ENCODE peak calls at places on chromosomes 1 and 21, in nine cellular contexts. W, N, A, S, U, D, O, K and F are unnamed samples. For H3K9me3, the result is how much of the 10 kb centered on the place peaks cover.

GRCh38 chr1:6246497-6247295 is 2.7 kb downstream of the HES3 start:
- DNase-seq in D (peak), O (peak), N (peak), W (peak), U (peak), K (peak), S (peak), A (peak), F (peak)

GRCh38 chr1:156749429-156750118 is 1.9 kb downstream of the HDGF start:
- DNase-seq in A (no peak), K (no peak), W (peak), S (peak), O (peak), N (no peak), D (no peak), U (no peak), F (no peak)

GRCh38 chr1:80375662-80376061 is 1369.1 kb upstream of the ADGRL4 start:
- DNase-seq in A (no peak), D (no peak), N (no peak), U (no peak), O (no peak), K (no peak), S (no peak), W (no peak), F (no peak)

GRCh38 chr21:31909772-31910470 is 37.1 kb downstream of the HUNK start:
- DNase-seq in S (no peak), A (no peak), K (peak), O (no peak), N (no peak), U (no peak), D (no peak), W (no peak), F (no peak)

GRCh38 chr1:92168657-92169056 is 49.1 kb upstream of the C1orf146 start:
- DNase-seq in K (no peak), S (no peak), W (no peak), A (no peak), N (no peak), O (no peak), D (no peak), U (no peak), F (no peak)

GRCh38 chr1:231353086-231353485 is 15.0 kb downstream of the SPRTN start:
- DNase-seq in O (no peak), A (no peak), S (no peak), K (no peak), N (no peak), W (no peak), D (no peak), U (no peak), F (no peak)

GRCh38 chr1:26089125-26089524 is 21.7 kb upstream of the TRIM63 start:
- DNase-seq in N (no peak), D (no peak), S (no peak), O (no peak), U (no peak), W (no peak), A (no peak), K (no peak), F (no peak)

GRCh38 chr1:41578712-41579335 is 94.3 kb upstream of the EDN2 start:
- DNase-seq in N (no peak), S (peak), A (no peak), U (no peak), O (no peak), W (peak), D (no peak), K (peak), F (no peak)

GRCh38 chr1:39671793-39672550 is at the start of gene NT5C1A:
- DNase-seq in K (peak), A (no peak), W (peak), N (no peak), D (peak), O (no peak), U (peak), S (peak), F (peak)

GRCh38 chr1:156876281-156876680 is 15.6 kb downstream of the NTRK1 start:
- DNase-seq in K (no peak), W (peak), D (no peak), S (no peak), N (no peak), U (no peak), A (no peak), O (no peak), F (no peak)

GRCh38 chr21:44910229-44911065 is 10.3 kb downstream of the ITGB2 start:
- DNase-seq in O (no peak), K (no peak), D (no peak), U (no peak), W (no peak), S (no peak), N (no peak), A (no peak), F (no peak)

GRCh38 chr1:90509225-90510048 is 207.7 kb downstream of the BARHL2 start:
- DNase-seq in K (no peak), N (no peak), U (no peak), D (no peak), S (no peak), A (no peak), O (no peak), W (no peak), F (no peak)

GRCh38 chr1:56291374-56291841 is 288.0 kb downstream of the PLPP3 start:
- DNase-seq in A (no peak), W (peak), N (peak), U (no peak), S (peak), K (no peak), O (no peak), D (peak), F (peak)

GRCh38 chr1:62311473-62311943 is 7.7 kb downstream of the KANK4 start:
- DNase-seq in U (no peak), K (no peak), W (peak), S (no peak), D (no peak), A (no peak), O (no peak), N (no peak), F (no peak)

GRCh38 chr1:80427886-80428285 is 1372.8 kb upstream of the ADGRL2 start:
- DNase-seq in U (no peak), N (no peak), A (no peak), S (peak), D (no peak), W (no peak), K (no peak), O (no peak), F (no peak)

GRCh38 chr1:78651247-78651646 is 1.6 kb downstream of the IFI44 start:
- DNase-seq in A (no peak), O (no peak), S (peak), K (no peak), U (no peak), W (no peak), N (no peak), D (no peak), F (no peak)

DNA sequence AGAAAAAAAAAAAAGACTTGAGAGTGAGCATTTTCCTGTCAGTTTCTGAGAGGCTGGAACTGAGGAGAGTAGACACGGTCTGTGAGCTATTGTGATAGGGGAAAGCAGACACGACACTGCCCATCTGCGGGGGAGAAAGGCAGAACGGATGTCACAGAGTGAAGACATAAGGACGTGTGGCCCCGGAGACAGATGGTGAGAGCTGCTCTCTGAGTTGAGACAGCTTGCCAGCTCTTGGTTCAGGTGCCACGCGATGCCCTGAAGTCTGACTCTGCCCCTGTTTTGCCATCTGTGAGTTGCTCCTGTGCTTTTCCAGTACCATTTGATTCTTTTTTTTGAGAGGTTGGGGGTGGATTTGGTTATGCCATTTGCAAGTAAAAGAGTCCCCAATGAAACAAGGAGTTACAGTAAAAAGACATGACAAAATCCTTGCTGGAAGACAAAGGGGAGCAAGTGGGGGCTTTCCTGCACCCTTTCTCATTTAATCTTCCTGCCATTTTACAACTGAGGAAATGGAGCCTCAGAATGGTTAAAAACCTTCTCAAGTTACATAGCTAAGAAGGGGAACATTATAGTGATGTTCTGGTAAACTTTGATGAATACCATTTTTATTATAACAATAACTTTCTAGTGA is 128.9 kb upstream of the DNAH14 start:
- DNase-seq in U (no peak), N (no peak), D (no peak), O (no peak), A (no peak), W (no peak), S (no peak), K (no peak), F (no peak)
- H3K4me3 ChIP-seq in U (no peak), N (no peak), D (no peak), O (no peak), A (no peak), W (no peak), S (no peak), K (no peak), F (no peak)

DNA sequence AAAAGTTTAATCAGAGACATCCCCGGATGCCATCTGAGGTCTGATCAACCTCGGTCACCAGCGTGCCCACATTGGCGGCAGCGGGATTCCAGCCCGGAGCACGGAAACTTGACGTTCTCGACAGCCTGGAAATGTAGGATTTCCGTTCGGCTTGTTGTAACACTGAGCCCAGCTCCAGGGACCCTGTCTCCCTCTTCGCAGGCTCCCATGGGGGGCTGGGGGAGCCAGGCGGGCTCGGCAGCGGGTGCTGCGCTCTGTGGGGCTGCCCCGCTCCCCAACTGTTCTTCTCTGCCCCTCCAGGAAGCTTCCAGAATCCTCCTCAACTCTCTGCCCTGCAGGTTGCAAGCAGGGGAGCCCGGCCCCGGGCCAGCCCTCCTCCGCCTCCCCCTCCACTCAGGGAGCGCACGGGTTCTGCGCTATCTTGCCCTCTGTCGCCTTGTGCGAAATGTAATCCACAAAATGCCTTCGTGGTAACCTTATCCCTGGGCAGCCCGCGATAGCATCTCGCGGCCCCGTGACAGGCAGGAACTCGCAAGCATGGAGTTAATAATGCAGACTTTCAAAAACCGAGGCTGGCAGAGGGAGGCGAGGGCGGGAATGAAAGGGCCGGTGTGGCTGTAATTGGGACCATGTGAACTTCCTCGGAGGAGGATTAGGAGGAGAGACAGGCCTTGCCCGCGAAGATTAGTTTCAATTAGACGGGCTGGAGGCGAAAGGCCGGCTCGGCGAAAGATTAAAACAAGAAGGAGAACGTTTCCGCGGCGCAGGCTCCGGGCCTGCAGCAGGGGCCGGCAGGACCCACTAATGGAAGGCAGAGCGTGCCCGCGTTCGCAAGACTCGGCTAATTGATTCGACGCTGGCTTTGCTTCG is 53.9 kb upstream of the TTC34 start:
- DNase-seq in D (peak), O (no peak), A (peak), S (no peak), U (no peak), W (no peak), N (no peak), K (no peak), F (no peak)
- H3K9me3 ChIP-seq in D (under half), O (under half), A (under half), S (under half), U (under half), W (under half), N (under half), K (under half), F (under half)

GRCh38 chr1:108560143-108560429 is 186 bp downstream of the EEIG2 start:
- DNase-seq in U (peak), S (peak), D (no peak), K (no peak), W (no peak), A (no peak), N (no peak), O (no peak), F (peak)

GRCh38 chr1:108560430-108561144 is 687 bp downstream of the EEIG2 start:
- DNase-seq in N (peak), O (peak), K (peak), A (peak), U (peak), D (peak), S (peak), W (peak), F (peak)

GRCh38 chr1:108561731-108562326 is 1.9 kb downstream of the EEIG2 start:
- DNase-seq in W (peak), U (peak), A (peak), S (peak), N (peak), K (peak), D (peak), O (peak), F (peak)

GRCh38 chr1:108559215-108560142 is at the start of gene EEIG2:
- DNase-seq in W (peak), S (peak), O (peak), K (peak), A (peak), D (peak), N (peak), U (peak), F (peak)

DNA sequence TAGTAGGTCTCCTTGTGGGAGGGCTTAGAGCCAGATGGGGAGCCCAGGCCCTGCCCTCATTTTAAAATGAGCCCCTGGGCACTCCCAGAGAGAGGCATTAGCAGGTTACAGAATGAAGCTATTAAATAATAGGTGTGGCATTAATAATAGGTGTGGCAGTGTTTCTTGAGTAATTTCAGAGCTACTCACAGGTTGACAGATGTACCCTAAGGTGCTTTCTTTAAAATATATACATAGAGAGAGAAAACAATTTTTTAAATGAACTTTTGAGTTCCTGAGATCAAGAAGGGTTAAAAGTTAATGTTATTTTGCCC is 1.2 kb downstream of the EEIG2 start:
- DNase-seq in O (no peak), W (no peak), U (no peak), N (no peak), S (no peak), A (no peak), K (no peak), D (no peak), F (no peak)
- H3K4me3 ChIP-seq in O (peak), W (peak), U (peak), N (peak), S (peak), A (peak), K (peak), D (peak), F (peak)

GRCh38 chr1:82455342-82455741 is 654.6 kb downstream of the ADGRL2 start:
- DNase-seq in N (no peak), S (no peak), W (no peak), A (no peak), D (no peak), K (no peak), O (no peak), U (no peak), F (no peak)
- H3K9me3 ChIP-seq in N (under half), S (under half), W (under half), A (under half), D (under half), K (under half), O (under half), U (under half), F (under half)

DNA sequence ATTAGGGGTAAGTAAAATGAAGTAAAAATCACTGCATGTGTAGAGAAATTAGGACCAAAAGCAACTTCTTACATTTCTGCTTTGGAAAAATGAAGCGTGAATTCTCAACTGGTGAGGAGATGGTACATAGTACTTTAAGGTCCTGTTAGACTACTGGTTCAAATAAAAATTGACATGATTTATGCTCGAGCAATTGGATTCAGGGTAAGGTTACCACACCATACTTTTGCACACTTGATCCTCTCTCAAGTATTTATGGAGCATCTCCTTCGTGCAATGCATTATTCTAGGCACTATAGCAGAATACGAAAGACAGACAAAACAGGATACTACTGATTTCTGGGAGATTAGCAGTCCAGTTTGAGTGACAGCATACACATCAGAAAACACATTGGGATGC is 66.2 kb downstream of the BRINP2 start:
- DNase-seq in A (no peak), S (no peak), O (no peak), W (no peak), N (no peak), K (no peak), U (no peak), D (no peak), F (no peak)
- H3K4me3 ChIP-seq in A (no peak), S (no peak), O (no peak), W (no peak), N (no peak), K (no peak), U (no peak), D (no peak), F (no peak)

GRCh38 chr21:28333455-28334108 is 659.1 kb downstream of the LTN1 start:
- DNase-seq in W (no peak), K (no peak), S (no peak), O (no peak), A (no peak), U (no peak), N (no peak), D (no peak), F (no peak)

GRCh38 chr21:28334407-28334806 is 658.3 kb downstream of the LTN1 start:
- DNase-seq in N (no peak), D (no peak), U (no peak), S (no peak), K (no peak), O (no peak), W (no peak), A (no peak), F (no peak)

GRCh38 chr21:28337319-28337718 is 655.4 kb downstream of the LTN1 start:
- DNase-seq in O (no peak), W (no peak), U (no peak), S (no peak), K (no peak), D (no peak), N (no peak), A (no peak), F (no peak)

GRCh38 chr21:28336299-28336698 is 656.4 kb downstream of the LTN1 start:
- DNase-seq in A (peak), O (no peak), D (no peak), K (peak), S (peak), U (no peak), N (no peak), W (peak), F (no peak)

DNA sequence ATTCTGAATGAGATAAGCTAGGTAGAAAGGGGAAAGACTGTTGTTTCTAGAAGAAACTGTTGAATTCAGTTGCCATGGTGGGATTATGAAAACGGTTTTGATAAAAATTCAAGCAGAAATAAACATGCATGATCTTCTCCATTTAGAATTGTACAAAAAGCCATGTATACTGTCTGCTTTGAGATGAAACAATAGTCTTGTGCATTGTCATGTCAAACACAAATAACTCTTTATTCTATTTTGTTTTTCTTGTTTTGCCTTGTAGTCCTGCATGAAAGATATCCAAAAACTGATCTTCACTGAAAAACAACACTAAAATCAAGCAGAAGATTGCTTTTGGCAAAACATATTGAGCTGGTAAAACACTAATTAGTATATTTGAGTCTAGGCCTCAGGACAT is 659.9 kb downstream of the LTN1 start:
- DNase-seq in W (no peak), D (no peak), A (no peak), S (no peak), U (no peak), O (no peak), K (no peak), N (no peak), F (no peak)
- H3K9me3 ChIP-seq in W (under half), D (under half), A (under half), S (under half), U (under half), O (under half), K (under half), N (under half), F (under half)